ENCODE peak calls at places on chromosomes 16 and 17, in six cellular contexts. E, W, I, A, Z and J are unnamed samples.

GRCh38 chr16:17499223-17499902 is 28.6 kb upstream of the XYLT1 start:
- DNase-seq in A (no peak), I (no peak), Z (no peak), E (no peak), W (no peak), J (no peak)

GRCh38 chr16:53771655-53772497 is 67.9 kb downstream of the FTO start:
- DNase-seq in Z (no peak), E (no peak), W (no peak), A (no peak), I (no peak), J (no peak)

GRCh38 chr16:23145186-23145585 is 4.1 kb downstream of the USP31 start:
- DNase-seq in A (no peak), I (no peak), W (no peak), Z (no peak), E (no peak), J (no peak)

GRCh38 chr16:8763899-8764298 is 33.5 kb downstream of the TMEM186 start:
- DNase-seq in E (no peak), W (no peak), Z (no peak), A (no peak), I (no peak), J (no peak)

GRCh38 chr17:38844261-38844757 is 9.2 kb downstream of the RPL23 start:
- DNase-seq in A (no peak), E (no peak), W (no peak), Z (no peak), I (peak), J (no peak)

GRCh38 chr16:88772871-88773811 is 11.9 kb downstream of the PIEZO1 start:
- DNase-seq in E (no peak), A (peak), W (no peak), I (peak), Z (peak), J (peak)

GRCh38 chr17:61816538-61816937 is 46.8 kb downstream of the BRIP1 start:
- DNase-seq in W (no peak), Z (no peak), I (no peak), E (no peak), A (no peak), J (no peak)

GRCh38 chr17:21278304-21279197 is 6.0 kb upstream of the MAP2K3 start:
- DNase-seq in E (no peak), I (no peak), A (no peak), W (no peak), Z (no peak), J (no peak)

GRCh38 chr16:23640669-23640958 is 496 bp downstream of the PALB2 start:
- DNase-seq in A (no peak), I (peak), Z (no peak), E (no peak), W (peak), J (peak)

GRCh38 chr17:32755045-32755805 is 121.7 kb downstream of the MYO1D start:
- DNase-seq in Z (no peak), I (peak), E (no peak), A (peak), W (peak), J (peak)

GRCh38 chr17:77649717-77650211 is 308.7 kb upstream of the TNRC6C start:
- DNase-seq in I (peak), E (no peak), W (peak), Z (no peak), A (no peak), J (peak)

GRCh38 chr16:82345318-82345717 is 175.3 kb upstream of the MPHOSPH6 start:
- DNase-seq in I (no peak), W (no peak), Z (no peak), A (no peak), E (no peak), J (no peak)

GRCh38 chr16:35744716-35745115 is 2285.3 kb downstream of the TP53TG3F start:
- DNase-seq in Z (no peak), E (no peak), W (no peak), A (no peak), I (no peak), J (no peak)

GRCh38 chr16:31385680-31386079 is 7.5 kb upstream of the ITGAD start:
- DNase-seq in W (no peak), I (no peak), Z (no peak), A (no peak), E (no peak), J (no peak)

GRCh38 chr16:1117169-1117900 is 21.3 kb upstream of the C1QTNF8 start:
- DNase-seq in I (no peak), Z (no peak), W (no peak), E (no peak), A (no peak), J (no peak)

GRCh38 chr16:3383045-3383448 is 17.8 kb downstream of the ZSCAN32 start:
- DNase-seq in I (no peak), W (no peak), A (no peak), Z (no peak), E (no peak), J (no peak)

GRCh38 chr16:54284319-54284930 is 2.2 kb downstream of the IRX3 start:
- DNase-seq in W (no peak), A (no peak), Z (no peak), E (no peak), I (no peak), J (no peak)

GRCh38 chr17:42135664-42136653 is 13.4 kb downstream of the HSPB9 start:
- DNase-seq in A (no peak), W (no peak), E (no peak), Z (peak), I (peak), J (no peak)

GRCh38 chr17:83061586-83061985 is 17.8 kb upstream of the METRNL start:
- DNase-seq in Z (no peak), W (no peak), E (no peak), I (no peak), A (no peak), J (no peak)

GRCh38 chr16:23134274-23134673 is 15.0 kb downstream of the USP31 start:
- DNase-seq in I (no peak), Z (peak), A (no peak), W (no peak), E (no peak), J (no peak)

GRCh38 chr16:1575578-1575977 is 36.3 kb downstream of the IFT140 start:
- DNase-seq in I (no peak), W (no peak), A (no peak), E (no peak), Z (no peak), J (peak)

GRCh38 chr17:39208136-39208535 is 8.1 kb downstream of the RPL19 start:
- DNase-seq in I (peak), E (no peak), W (no peak), A (no peak), Z (no peak), J (no peak)